ENCODE peak calls at places on chromosomes 12 and 14, in nine cellular contexts. One of them, this sample, is unnamed.

GRCh38 chr12:12590961-12591360 is 20.7 kb upstream of the CREBL2 start:
- DNase-seq in left kidney: no peak
- DNase-seq in hippocampal formation: no peak
- DNase-seq in ureter: no peak
- DNase-seq in NCI-H2081: no peak
- DNase-seq in nephron progenitor cell: no peak
- DNase-seq in activated naive CD8-positive, alpha-beta T cell treated with anti-CD3 and anti-CD28 coated beads, Interleukin-2, amount 50 U/mL, for 24 hours: no peak
- DNase-seq in activated T-cell treated with anti-CD3 and anti-CD28 coated beads, Interleukin-2, amount 50 U/mL, for 72 hours: no peak
- DNase-seq in natural killer cell: no peak
- DNase-seq in this sample: no peak

GRCh38 chr14:64726585-64726890 is 22.3 kb downstream of the PLEKHG3 start:
- DNase-seq in hippocampal formation: no peak
- DNase-seq in ureter: peak; percentile 74
- DNase-seq in left kidney: no peak
- DNase-seq in nephron progenitor cell: no peak
- DNase-seq in natural killer cell: no peak
- DNase-seq in NCI-H2081: peak; percentile 72
- DNase-seq in activated T-cell treated with anti-CD3 and anti-CD28 coated beads, Interleukin-2, amount 50 U/mL, for 72 hours: peak; percentile 34
- DNase-seq in activated naive CD8-positive, alpha-beta T cell treated with anti-CD3 and anti-CD28 coated beads, Interleukin-2, amount 50 U/mL, for 24 hours: peak; percentile 15
- DNase-seq in this sample: no peak

GRCh38 chr14:75428230-75429104 is 645 bp downstream of the JDP2 start:
- DNase-seq in activated T-cell treated with anti-CD3 and anti-CD28 coated beads, Interleukin-2, amount 50 U/mL, for 72 hours: peak; percentile 40
- DNase-seq in NCI-H2081: no peak
- DNase-seq in natural killer cell: no peak
- DNase-seq in activated naive CD8-positive, alpha-beta T cell treated with anti-CD3 and anti-CD28 coated beads, Interleukin-2, amount 50 U/mL, for 24 hours: peak; percentile 15
- DNase-seq in nephron progenitor cell: peak; percentile 40
- DNase-seq in left kidney: peak; percentile 73
- DNase-seq in hippocampal formation: no peak
- DNase-seq in ureter: peak; percentile 66
- DNase-seq in this sample: peak; percentile 66

GRCh38 chr12:130504110-130504835 is 166.6 kb downstream of the PIWIL1 start:
- DNase-seq in ureter: no peak
- DNase-seq in activated T-cell treated with anti-CD3 and anti-CD28 coated beads, Interleukin-2, amount 50 U/mL, for 72 hours: no peak
- DNase-seq in natural killer cell: no peak
- DNase-seq in hippocampal formation: no peak
- DNase-seq in NCI-H2081: no peak
- DNase-seq in activated naive CD8-positive, alpha-beta T cell treated with anti-CD3 and anti-CD28 coated beads, Interleukin-2, amount 50 U/mL, for 24 hours: no peak
- DNase-seq in nephron progenitor cell: no peak
- DNase-seq in left kidney: peak; percentile 43
- DNase-seq in this sample: peak; percentile 33

GRCh38 chr12:104886418-104887401 is 71.4 kb downstream of the SLC41A2 start:
- DNase-seq in activated T-cell treated with anti-CD3 and anti-CD28 coated beads, Interleukin-2, amount 50 U/mL, for 72 hours: no peak
- DNase-seq in NCI-H2081: peak; percentile 70
- DNase-seq in hippocampal formation: no peak
- DNase-seq in left kidney: peak; percentile 7
- DNase-seq in activated naive CD8-positive, alpha-beta T cell treated with anti-CD3 and anti-CD28 coated beads, Interleukin-2, amount 50 U/mL, for 24 hours: no peak
- DNase-seq in natural killer cell: no peak
- DNase-seq in ureter: no peak
- DNase-seq in nephron progenitor cell: no peak
- DNase-seq in this sample: no peak

GRCh38 chr12:79637093-79637492 is 53.7 kb downstream of the PAWR start:
- DNase-seq in nephron progenitor cell: no peak
- DNase-seq in activated T-cell treated with anti-CD3 and anti-CD28 coated beads, Interleukin-2, amount 50 U/mL, for 72 hours: no peak
- DNase-seq in activated naive CD8-positive, alpha-beta T cell treated with anti-CD3 and anti-CD28 coated beads, Interleukin-2, amount 50 U/mL, for 24 hours: no peak
- DNase-seq in left kidney: no peak
- DNase-seq in NCI-H2081: no peak
- DNase-seq in hippocampal formation: no peak
- DNase-seq in natural killer cell: no peak
- DNase-seq in ureter: no peak
- DNase-seq in this sample: no peak

GRCh38 chr14:55274760-55275159 is 3.5 kb downstream of the FBXO34 start:
- DNase-seq in hippocampal formation: peak; percentile 36
- DNase-seq in natural killer cell: no peak
- DNase-seq in left kidney: no peak
- DNase-seq in activated T-cell treated with anti-CD3 and anti-CD28 coated beads, Interleukin-2, amount 50 U/mL, for 72 hours: no peak
- DNase-seq in ureter: no peak
- DNase-seq in nephron progenitor cell: no peak
- DNase-seq in activated naive CD8-positive, alpha-beta T cell treated with anti-CD3 and anti-CD28 coated beads, Interleukin-2, amount 50 U/mL, for 24 hours: no peak
- DNase-seq in NCI-H2081: no peak
- DNase-seq in this sample: no peak

GRCh38 chr12:123949118-123949774 is 23.4 kb downstream of the CCDC92 start:
- DNase-seq in ureter: no peak
- DNase-seq in NCI-H2081: no peak
- DNase-seq in activated T-cell treated with anti-CD3 and anti-CD28 coated beads, Interleukin-2, amount 50 U/mL, for 72 hours: no peak
- DNase-seq in left kidney: no peak
- DNase-seq in hippocampal formation: no peak
- DNase-seq in activated naive CD8-positive, alpha-beta T cell treated with anti-CD3 and anti-CD28 coated beads, Interleukin-2, amount 50 U/mL, for 24 hours: no peak
- DNase-seq in natural killer cell: no peak
- DNase-seq in nephron progenitor cell: no peak
- DNase-seq in this sample: no peak

GRCh38 chr14:20427231-20428009 is 8.5 kb downstream of the KLHL33 start:
- DNase-seq in ureter: no peak
- DNase-seq in activated T-cell treated with anti-CD3 and anti-CD28 coated beads, Interleukin-2, amount 50 U/mL, for 72 hours: no peak
- DNase-seq in hippocampal formation: peak; percentile 11
- DNase-seq in left kidney: no peak
- DNase-seq in activated naive CD8-positive, alpha-beta T cell treated with anti-CD3 and anti-CD28 coated beads, Interleukin-2, amount 50 U/mL, for 24 hours: no peak
- DNase-seq in natural killer cell: no peak
- DNase-seq in NCI-H2081: peak; percentile 6
- DNase-seq in nephron progenitor cell: no peak
- DNase-seq in this sample: no peak

GRCh38 chr14:77305696-77306095 is 15.0 kb downstream of the POMT2 start:
- DNase-seq in left kidney: no peak
- DNase-seq in activated naive CD8-positive, alpha-beta T cell treated with anti-CD3 and anti-CD28 coated beads, Interleukin-2, amount 50 U/mL, for 24 hours: no peak
- DNase-seq in NCI-H2081: no peak
- DNase-seq in nephron progenitor cell: no peak
- DNase-seq in ureter: no peak
- DNase-seq in activated T-cell treated with anti-CD3 and anti-CD28 coated beads, Interleukin-2, amount 50 U/mL, for 72 hours: no peak
- DNase-seq in hippocampal formation: no peak
- DNase-seq in natural killer cell: no peak
- DNase-seq in this sample: no peak

GRCh38 chr12:120047072-120047471 is 58.0 kb downstream of the BICDL1 start:
- DNase-seq in left kidney: no peak
- DNase-seq in nephron progenitor cell: no peak
- DNase-seq in ureter: no peak
- DNase-seq in natural killer cell: no peak
- DNase-seq in activated T-cell treated with anti-CD3 and anti-CD28 coated beads, Interleukin-2, amount 50 U/mL, for 72 hours: no peak
- DNase-seq in activated naive CD8-positive, alpha-beta T cell treated with anti-CD3 and anti-CD28 coated beads, Interleukin-2, amount 50 U/mL, for 24 hours: no peak
- DNase-seq in hippocampal formation: no peak
- DNase-seq in NCI-H2081: no peak
- DNase-seq in this sample: no peak

GRCh38 chr12:94640134-94640928 is 10.0 kb downstream of the TMCC3 start:
- DNase-seq in hippocampal formation: no peak
- DNase-seq in activated naive CD8-positive, alpha-beta T cell treated with anti-CD3 and anti-CD28 coated beads, Interleukin-2, amount 50 U/mL, for 24 hours: peak; percentile 47
- DNase-seq in natural killer cell: no peak
- DNase-seq in left kidney: no peak
- DNase-seq in activated T-cell treated with anti-CD3 and anti-CD28 coated beads, Interleukin-2, amount 50 U/mL, for 72 hours: peak; percentile 71
- DNase-seq in ureter: no peak
- DNase-seq in nephron progenitor cell: no peak
- DNase-seq in NCI-H2081: no peak
- DNase-seq in this sample: no peak

GRCh38 chr12:102034346-102034745 is 27.4 kb downstream of the WASHC3 start:
- DNase-seq in NCI-H2081: no peak
- DNase-seq in left kidney: no peak
- DNase-seq in nephron progenitor cell: no peak
- DNase-seq in ureter: no peak
- DNase-seq in hippocampal formation: no peak
- DNase-seq in activated T-cell treated with anti-CD3 and anti-CD28 coated beads, Interleukin-2, amount 50 U/mL, for 72 hours: no peak
- DNase-seq in natural killer cell: no peak
- DNase-seq in activated naive CD8-positive, alpha-beta T cell treated with anti-CD3 and anti-CD28 coated beads, Interleukin-2, amount 50 U/mL, for 24 hours: no peak
- DNase-seq in this sample: no peak

GRCh38 chr12:57224973-57225679 is 4.4 kb upstream of the SHMT2 start:
- DNase-seq in NCI-H2081: no peak
- DNase-seq in nephron progenitor cell: peak; percentile 62
- DNase-seq in left kidney: peak; percentile 69
- DNase-seq in ureter: no peak
- DNase-seq in natural killer cell: peak; percentile 63
- DNase-seq in activated T-cell treated with anti-CD3 and anti-CD28 coated beads, Interleukin-2, amount 50 U/mL, for 72 hours: peak; percentile 82
- DNase-seq in hippocampal formation: no peak
- DNase-seq in activated naive CD8-positive, alpha-beta T cell treated with anti-CD3 and anti-CD28 coated beads, Interleukin-2, amount 50 U/mL, for 24 hours: peak; percentile 79
- DNase-seq in this sample: peak; percentile 79

GRCh38 chr14:51869426-51870113 is 9.2 kb downstream of the GNG2 start:
- DNase-seq in activated naive CD8-positive, alpha-beta T cell treated with anti-CD3 and anti-CD28 coated beads, Interleukin-2, amount 50 U/mL, for 24 hours: peak; percentile 62
- DNase-seq in natural killer cell: peak; percentile 69
- DNase-seq in activated T-cell treated with anti-CD3 and anti-CD28 coated beads, Interleukin-2, amount 50 U/mL, for 72 hours: peak; percentile 77
- DNase-seq in hippocampal formation: no peak
- DNase-seq in left kidney: no peak
- DNase-seq in nephron progenitor cell: no peak
- DNase-seq in ureter: no peak
- DNase-seq in NCI-H2081: no peak
- DNase-seq in this sample: no peak

GRCh38 chr12:65596514-65597010 is 227.7 kb upstream of the HMGA2 start:
- DNase-seq in activated naive CD8-positive, alpha-beta T cell treated with anti-CD3 and anti-CD28 coated beads, Interleukin-2, amount 50 U/mL, for 24 hours: no peak
- DNase-seq in hippocampal formation: no peak
- DNase-seq in ureter: no peak
- DNase-seq in left kidney: no peak
- DNase-seq in nephron progenitor cell: no peak
- DNase-seq in activated T-cell treated with anti-CD3 and anti-CD28 coated beads, Interleukin-2, amount 50 U/mL, for 72 hours: no peak
- DNase-seq in natural killer cell: no peak
- DNase-seq in NCI-H2081: no peak
- DNase-seq in this sample: no peak

GRCh38 chr12:15634010-15634676 is 155.0 kb downstream of the EPS8 start:
- DNase-seq in activated T-cell treated with anti-CD3 and anti-CD28 coated beads, Interleukin-2, amount 50 U/mL, for 72 hours: no peak
- DNase-seq in left kidney: no peak
- DNase-seq in activated naive CD8-positive, alpha-beta T cell treated with anti-CD3 and anti-CD28 coated beads, Interleukin-2, amount 50 U/mL, for 24 hours: no peak
- DNase-seq in ureter: no peak
- DNase-seq in nephron progenitor cell: no peak
- DNase-seq in natural killer cell: no peak
- DNase-seq in hippocampal formation: no peak
- DNase-seq in NCI-H2081: no peak
- DNase-seq in this sample: no peak

GRCh38 chr12:18696971-18697602 is 40.7 kb downstream of the PLCZ1 start:
- DNase-seq in activated T-cell treated with anti-CD3 and anti-CD28 coated beads, Interleukin-2, amount 50 U/mL, for 72 hours: no peak
- DNase-seq in left kidney: no peak
- DNase-seq in nephron progenitor cell: no peak
- DNase-seq in natural killer cell: no peak
- DNase-seq in ureter: no peak
- DNase-seq in NCI-H2081: no peak
- DNase-seq in activated naive CD8-positive, alpha-beta T cell treated with anti-CD3 and anti-CD28 coated beads, Interleukin-2, amount 50 U/mL, for 24 hours: no peak
- DNase-seq in hippocampal formation: no peak
- DNase-seq in this sample: no peak

GRCh38 chr12:112122823-112123690 is 2.3 kb upstream of the TRAFD1 start:
- DNase-seq in hippocampal formation: no peak
- DNase-seq in activated T-cell treated with anti-CD3 and anti-CD28 coated beads, Interleukin-2, amount 50 U/mL, for 72 hours: no peak
- DNase-seq in nephron progenitor cell: no peak
- DNase-seq in activated naive CD8-positive, alpha-beta T cell treated with anti-CD3 and anti-CD28 coated beads, Interleukin-2, amount 50 U/mL, for 24 hours: no peak
- DNase-seq in natural killer cell: no peak
- DNase-seq in left kidney: peak; percentile 41
- DNase-seq in NCI-H2081: peak; percentile 23
- DNase-seq in ureter: no peak
- DNase-seq in this sample: no peak

GRCh38 chr12:42326466-42327226 is 679 bp downstream of the PPHLN1 start:
- DNase-seq in activated naive CD8-positive, alpha-beta T cell treated with anti-CD3 and anti-CD28 coated beads, Interleukin-2, amount 50 U/mL, for 24 hours: peak; percentile 12
- DNase-seq in ureter: no peak
- DNase-seq in natural killer cell: no peak
- DNase-seq in NCI-H2081: peak; percentile 37
- DNase-seq in left kidney: peak; percentile 53
- DNase-seq in nephron progenitor cell: peak; percentile 6
- DNase-seq in hippocampal formation: no peak
- DNase-seq in activated T-cell treated with anti-CD3 and anti-CD28 coated beads, Interleukin-2, amount 50 U/mL, for 72 hours: no peak
- DNase-seq in this sample: peak; percentile 11

GRCh38 chr12:14948672-14949071 is 10.3 kb upstream of the ERP27 start:
- DNase-seq in NCI-H2081: peak; percentile 44
- DNase-seq in nephron progenitor cell: no peak
- DNase-seq in hippocampal formation: no peak
- DNase-seq in natural killer cell: no peak
- DNase-seq in left kidney: peak; percentile 88
- DNase-seq in activated T-cell treated with anti-CD3 and anti-CD28 coated beads, Interleukin-2, amount 50 U/mL, for 72 hours: peak; percentile 43
- DNase-seq in activated naive CD8-positive, alpha-beta T cell treated with anti-CD3 and anti-CD28 coated beads, Interleukin-2, amount 50 U/mL, for 24 hours: peak; percentile 47
- DNase-seq in ureter: no peak
- DNase-seq in this sample: peak; percentile 67

GRCh38 chr12:92556141-92556540 is 146.6 kb upstream of the PLEKHG7 start:
- DNase-seq in hippocampal formation: no peak
- DNase-seq in activated naive CD8-positive, alpha-beta T cell treated with anti-CD3 and anti-CD28 coated beads, Interleukin-2, amount 50 U/mL, for 24 hours: no peak
- DNase-seq in natural killer cell: no peak
- DNase-seq in NCI-H2081: no peak
- DNase-seq in nephron progenitor cell: no peak
- DNase-seq in ureter: no peak
- DNase-seq in left kidney: no peak
- DNase-seq in activated T-cell treated with anti-CD3 and anti-CD28 coated beads, Interleukin-2, amount 50 U/mL, for 72 hours: no peak
- DNase-seq in this sample: no peak

GRCh38 chr12:32860182-32860581 is 36.4 kb downstream of the PKP2 start:
- DNase-seq in NCI-H2081: no peak
- DNase-seq in activated naive CD8-positive, alpha-beta T cell treated with anti-CD3 and anti-CD28 coated beads, Interleukin-2, amount 50 U/mL, for 24 hours: no peak
- DNase-seq in activated T-cell treated with anti-CD3 and anti-CD28 coated beads, Interleukin-2, amount 50 U/mL, for 72 hours: no peak
- DNase-seq in nephron progenitor cell: no peak
- DNase-seq in left kidney: no peak
- DNase-seq in natural killer cell: no peak
- DNase-seq in hippocampal formation: no peak
- DNase-seq in ureter: no peak
- DNase-seq in this sample: no peak

GRCh38 chr12:30959110-30959710 is 32.7 kb downstream of the TSPAN11 start:
- DNase-seq in ureter: no peak
- DNase-seq in left kidney: peak; percentile 41
- DNase-seq in activated T-cell treated with anti-CD3 and anti-CD28 coated beads, Interleukin-2, amount 50 U/mL, for 72 hours: no peak
- DNase-seq in natural killer cell: no peak
- DNase-seq in hippocampal formation: no peak
- DNase-seq in activated naive CD8-positive, alpha-beta T cell treated with anti-CD3 and anti-CD28 coated beads, Interleukin-2, amount 50 U/mL, for 24 hours: no peak
- DNase-seq in nephron progenitor cell: no peak
- DNase-seq in NCI-H2081: no peak
- DNase-seq in this sample: no peak

GRCh38 chr14:77098470-77099353 is 654 bp downstream of the CIPC start:
- DNase-seq in NCI-H2081: peak; percentile 34
- DNase-seq in nephron progenitor cell: no peak
- DNase-seq in activated T-cell treated with anti-CD3 and anti-CD28 coated beads, Interleukin-2, amount 50 U/mL, for 72 hours: no peak
- DNase-seq in left kidney: no peak
- DNase-seq in hippocampal formation: peak; percentile 36
- DNase-seq in ureter: no peak
- DNase-seq in natural killer cell: no peak
- DNase-seq in activated naive CD8-positive, alpha-beta T cell treated with anti-CD3 and anti-CD28 coated beads, Interleukin-2, amount 50 U/mL, for 24 hours: peak; percentile 25
- DNase-seq in this sample: peak; percentile 31

GRCh38 chr14:70808023-70808401 is 1.3 kb downstream of the MAP3K9 start:
- DNase-seq in ureter: peak; percentile 52
- DNase-seq in nephron progenitor cell: peak; percentile 43
- DNase-seq in natural killer cell: no peak
- DNase-seq in NCI-H2081: peak; percentile 48
- DNase-seq in left kidney: peak; percentile 76
- DNase-seq in activated T-cell treated with anti-CD3 and anti-CD28 coated beads, Interleukin-2, amount 50 U/mL, for 72 hours: peak; percentile 74
- DNase-seq in hippocampal formation: no peak
- DNase-seq in activated naive CD8-positive, alpha-beta T cell treated with anti-CD3 and anti-CD28 coated beads, Interleukin-2, amount 50 U/mL, for 24 hours: peak; percentile 62
- DNase-seq in this sample: peak; percentile 58

GRCh38 chr12:104958946-104959841 is 1.1 kb upstream of the SLC41A2 start:
- DNase-seq in ureter: no peak
- DNase-seq in NCI-H2081: no peak
- DNase-seq in nephron progenitor cell: peak; percentile 10
- DNase-seq in hippocampal formation: no peak
- DNase-seq in activated naive CD8-positive, alpha-beta T cell treated with anti-CD3 and anti-CD28 coated beads, Interleukin-2, amount 50 U/mL, for 24 hours: no peak
- DNase-seq in left kidney: peak; percentile 44
- DNase-seq in natural killer cell: no peak
- DNase-seq in activated T-cell treated with anti-CD3 and anti-CD28 coated beads, Interleukin-2, amount 50 U/mL, for 72 hours: no peak
- DNase-seq in this sample: no peak

GRCh38 chr12:122354958-122355641 is 67.4 kb downstream of the CLIP1 start:
- DNase-seq in nephron progenitor cell: no peak
- DNase-seq in activated T-cell treated with anti-CD3 and anti-CD28 coated beads, Interleukin-2, amount 50 U/mL, for 72 hours: no peak
- DNase-seq in hippocampal formation: peak; percentile 26
- DNase-seq in ureter: no peak
- DNase-seq in activated naive CD8-positive, alpha-beta T cell treated with anti-CD3 and anti-CD28 coated beads, Interleukin-2, amount 50 U/mL, for 24 hours: no peak
- DNase-seq in natural killer cell: no peak
- DNase-seq in NCI-H2081: no peak
- DNase-seq in left kidney: no peak
- DNase-seq in this sample: no peak

GRCh38 chr12:45388545-45388944 is 172.7 kb downstream of the ANO6 start:
- DNase-seq in hippocampal formation: no peak
- DNase-seq in NCI-H2081: no peak
- DNase-seq in activated T-cell treated with anti-CD3 and anti-CD28 coated beads, Interleukin-2, amount 50 U/mL, for 72 hours: peak; percentile 2
- DNase-seq in activated naive CD8-positive, alpha-beta T cell treated with anti-CD3 and anti-CD28 coated beads, Interleukin-2, amount 50 U/mL, for 24 hours: no peak
- DNase-seq in left kidney: peak; percentile 73
- DNase-seq in natural killer cell: no peak
- DNase-seq in nephron progenitor cell: no peak
- DNase-seq in ureter: no peak
- DNase-seq in this sample: peak; percentile 64

GRCh38 chr12:124100572-124101178 is 127.7 kb downstream of the ZNF664 start:
- DNase-seq in activated T-cell treated with anti-CD3 and anti-CD28 coated beads, Interleukin-2, amount 50 U/mL, for 72 hours: no peak
- DNase-seq in hippocampal formation: no peak
- DNase-seq in natural killer cell: no peak
- DNase-seq in activated naive CD8-positive, alpha-beta T cell treated with anti-CD3 and anti-CD28 coated beads, Interleukin-2, amount 50 U/mL, for 24 hours: no peak
- DNase-seq in left kidney: no peak
- DNase-seq in NCI-H2081: no peak
- DNase-seq in nephron progenitor cell: no peak
- DNase-seq in ureter: no peak
- DNase-seq in this sample: no peak

GRCh38 chr12:27821259-27821973 is 41.4 kb upstream of the MANSC4 start:
- DNase-seq in natural killer cell: no peak
- DNase-seq in activated naive CD8-positive, alpha-beta T cell treated with anti-CD3 and anti-CD28 coated beads, Interleukin-2, amount 50 U/mL, for 24 hours: peak; percentile 21
- DNase-seq in NCI-H2081: peak; percentile 61
- DNase-seq in ureter: peak; percentile 50
- DNase-seq in activated T-cell treated with anti-CD3 and anti-CD28 coated beads, Interleukin-2, amount 50 U/mL, for 72 hours: peak; percentile 22
- DNase-seq in nephron progenitor cell: peak; percentile 39
- DNase-seq in hippocampal formation: no peak
- DNase-seq in left kidney: peak; percentile 88
- DNase-seq in this sample: peak; percentile 83

This sample was measured in iPS-NIHi11.